ENCODE peak calls at places on chromosomes 5 and 9, in nine cellular contexts. R is endothelial cell; E is T-cell; U is EH; Q is T-helper 1 cell; H is PC-3; W is CD8-positive, alpha-beta memory T cell; D is stimulated activated CD4-positive, alpha-beta T cell treated with anti-CD3 and anti-CD28 coated beads, Interleukin-12 subunit alpha, Interleukin-12 subunit beta, amount 100 ng/mL, for 48 hours; C is HFFc6. X is an unnamed sample.

GRCh38 chr5:138754699-138755057 is 1.5 kb downstream of the CTNNA1 start:
- DNase-seq in R (no peak), E (no peak), U (no peak), Q (no peak), H (peak), W (no peak), D (no peak), C (no peak), X (peak)

GRCh38 chr5:129018836-129019235 is 53.5 kb downstream of the SLC27A6 start:
- DNase-seq in R (no peak), E (no peak), U (no peak), Q (no peak), H (no peak), W (no peak), D (no peak), C (no peak), X (no peak)

GRCh38 chr5:39755986-39756385 is 331.2 kb upstream of the DAB2 start:
- DNase-seq in R (no peak), E (no peak), U (peak), Q (no peak), H (peak), W (no peak), D (no peak), C (peak), X (peak)

GRCh38 chr9:137534256-137535119 is 15.7 kb downstream of the PNPLA7 start:
- DNase-seq in R (no peak), E (no peak), U (peak), Q (no peak), H (peak), W (no peak), D (peak), C (peak), X (peak)

GRCh38 chr5:91867799-91868198 is 484.7 kb upstream of the ARRDC3 start:
- DNase-seq in R (no peak), E (no peak), U (no peak), Q (no peak), H (no peak), W (no peak), D (no peak), C (no peak), X (no peak)

GRCh38 chr5:1442222-1443144 is 2.8 kb downstream of the SLC6A3 start:
- DNase-seq in R (no peak), E (no peak), U (no peak), Q (no peak), H (no peak), W (no peak), D (no peak), C (no peak), X (no peak)

GRCh38 chr9:100219347-100219746 is 120.3 kb downstream of the INVS start:
- DNase-seq in R (no peak), E (no peak), U (no peak), Q (no peak), H (no peak), W (no peak), D (no peak), C (no peak), X (no peak)

GRCh38 chr5:17396247-17396646 is 101.8 kb upstream of the TAF11L2 start:
- DNase-seq in R (no peak), E (no peak), U (no peak), Q (no peak), H (peak), W (no peak), D (no peak), C (no peak), X (no peak)

GRCh38 chr5:40406426-40407211 is 273.1 kb upstream of the PTGER4 start:
- DNase-seq in R (no peak), E (no peak), U (no peak), Q (no peak), H (no peak), W (no peak), D (no peak), C (no peak), X (no peak)

GRCh38 chr5:17315710-17316221 is 98.3 kb downstream of the BASP1 start:
- DNase-seq in R (no peak), E (no peak), U (peak), Q (no peak), H (peak), W (no peak), D (no peak), C (peak), X (no peak)

GRCh38 chr5:73214921-73215490 is 42.0 kb downstream of the TMEM174 start:
- DNase-seq in R (no peak), E (no peak), U (no peak), Q (no peak), H (no peak), W (no peak), D (no peak), C (no peak), X (peak)

GRCh38 chr5:139671096-139671841 is 23.1 kb downstream of the CXXC5 start:
- DNase-seq in R (peak), E (no peak), U (no peak), Q (no peak), H (no peak), W (no peak), D (no peak), C (no peak), X (no peak)

GRCh38 chr9:110058304-110058953 is 149.5 kb downstream of the C9orf152 start:
- DNase-seq in R (peak), E (peak), U (peak), Q (peak), H (peak), W (no peak), D (peak), C (peak), X (peak)

GRCh38 chr5:18745988-18746615 is 1111.8 kb downstream of the TAF11L14 start:
- DNase-seq in R (no peak), E (peak), U (peak), Q (peak), H (peak), W (peak), D (peak), C (no peak), X (peak)

GRCh38 chr5:174454464-174454863 is 269.9 kb upstream of the MSX2 start:
- DNase-seq in R (no peak), E (no peak), U (no peak), Q (peak), H (no peak), W (no peak), D (no peak), C (no peak), X (no peak)

GRCh38 chr5:159965031-159965837 is 43.7 kb upstream of the TTC1 start:
- DNase-seq in R (peak), E (peak), U (peak), Q (no peak), H (peak), W (no peak), D (no peak), C (peak), X (peak)

GRCh38 chr9:95444160-95444559 is 72.6 kb downstream of the PTCH1 start:
- DNase-seq in R (no peak), E (no peak), U (no peak), Q (no peak), H (no peak), W (no peak), D (no peak), C (no peak), X (no peak)

GRCh38 chr9:129267141-129267540 is 89.1 kb upstream of the IER5L start:
- DNase-seq in R (no peak), E (no peak), U (no peak), Q (no peak), H (no peak), W (no peak), D (no peak), C (no peak), X (no peak)

X was measured in RKO.